ENCODE peak calls at places on chromosomes 1 and 21, in seven cellular contexts. S, K, O, Q, P, L and W are unnamed samples.

GRCh38 chr1:183306317-183307042 is 111.7 kb downstream of the NMNAT2 start:
- DNase-seq in S (no peak), K (no peak), P (no peak), L (peak), O (no peak), Q (no peak), W (no peak)

GRCh38 chr21:25717491-25718139 is 17.1 kb downstream of the ATP5PF start:
- DNase-seq in O (no peak), L (no peak), Q (no peak), S (no peak), K (no peak), P (peak), W (peak)

GRCh38 chr1:200328379-200328778 is 81.5 kb downstream of the ZNF281 start:
- DNase-seq in O (no peak), S (no peak), Q (no peak), P (no peak), L (no peak), K (no peak), W (no peak)

GRCh38 chr1:22861764-22862440 is 110.8 kb downstream of the LACTBL1 start:
- DNase-seq in Q (peak), O (no peak), S (no peak), L (no peak), P (peak), K (no peak), W (no peak)

GRCh38 chr1:208238710-208239517 is 5.3 kb downstream of the PLXNA2 start:
- DNase-seq in S (no peak), Q (peak), P (peak), K (peak), O (no peak), L (peak), W (peak)

GRCh38 chr1:160359559-160360226 is 7.2 kb upstream of the NHLH1 start:
- DNase-seq in K (no peak), S (no peak), L (no peak), O (no peak), Q (no peak), P (peak), W (no peak)

GRCh38 chr1:21378705-21379494 is 61.0 kb upstream of the NBPF3 start:
- DNase-seq in Q (no peak), S (no peak), P (no peak), O (no peak), K (no peak), L (peak), W (no peak)

GRCh38 chr1:84839544-84839943 is 53.5 kb downstream of the LPAR3 start:
- DNase-seq in O (no peak), K (no peak), L (no peak), S (no peak), Q (no peak), P (no peak), W (no peak)

GRCh38 chr1:6299557-6300165 is 38.8 kb upstream of the GPR153 start:
- DNase-seq in Q (no peak), K (no peak), P (no peak), L (no peak), S (no peak), O (no peak), W (no peak)

GRCh38 chr1:2468041-2468472 is 8.0 kb upstream of the PLCH2 start:
- DNase-seq in K (peak), O (peak), L (no peak), S (no peak), P (no peak), Q (no peak), W (no peak)

GRCh38 chr21:43810505-43811261 is 21.3 kb downstream of the RRP1 start:
- DNase-seq in L (peak), O (peak), K (peak), P (peak), Q (peak), S (peak), W (peak)

GRCh38 chr1:232538224-232538942 is 91.5 kb downstream of the SIPA1L2 start:
- DNase-seq in O (no peak), S (no peak), L (no peak), K (peak), Q (no peak), P (peak), W (no peak)

GRCh38 chr1:86987446-86987845 is 73.0 kb downstream of the HS2ST1 start:
- DNase-seq in Q (no peak), S (no peak), P (no peak), K (no peak), L (no peak), O (no peak), W (no peak)

GRCh38 chr1:5616366-5617178 is 375.7 kb downstream of the NPHP4 start:
- DNase-seq in L (no peak), K (no peak), O (no peak), S (no peak), P (no peak), Q (no peak), W (no peak)

GRCh38 chr1:30321216-30321910 is 402.0 kb downstream of the MATN1 start:
- DNase-seq in S (no peak), Q (no peak), K (no peak), L (peak), O (no peak), P (no peak), W (no peak)

GRCh38 chr1:8169364-8170058 is 143.4 kb upstream of the ERRFI1 start:
- DNase-seq in P (peak), K (no peak), S (no peak), L (peak), Q (peak), O (peak), W (peak)

GRCh38 chr21:15837603-15838002 is 107.8 kb downstream of the USP25 start:
- DNase-seq in Q (no peak), P (no peak), S (no peak), L (no peak), O (no peak), K (no peak), W (no peak)

GRCh38 chr1:100279954-100280682 is 14.1 kb downstream of the RTCA start:
- DNase-seq in Q (no peak), K (no peak), O (no peak), L (no peak), P (no peak), S (no peak), W (no peak)

GRCh38 chr1:237901284-237901870 is 10.7 kb upstream of the ZP4 start:
- DNase-seq in K (peak), P (no peak), S (no peak), L (peak), O (no peak), Q (peak), W (no peak)

GRCh38 chr1:218439541-218440295 is 94.6 kb downstream of the TGFB2 start:
- DNase-seq in O (no peak), P (no peak), L (no peak), Q (no peak), K (peak), S (no peak), W (peak)

GRCh38 chr1:24526940-24527542 is 24.4 kb downstream of the RCAN3 start:
- DNase-seq in L (no peak), P (peak), S (peak), K (no peak), O (peak), Q (peak), W (no peak)